ENCODE peak calls at places on chromosomes 16 and 17, in four cellular contexts. One of them, this sample, is unnamed.

GRCh38 chr17:67842648-67843047 is 17.3 kb downstream of the BPTF start:
- DNase-seq in A549: no peak
- DNase-seq in GM12878: no peak
- DNase-seq in AG10803: no peak
- DNase-seq in this sample: no peak

GRCh38 chr17:46044286-46044928 is 45.4 kb downstream of the STH start:
- DNase-seq in AG10803: peak
- DNase-seq in A549: peak
- DNase-seq in GM12878: no peak
- DNase-seq in this sample: peak

GRCh38 chr17:42122371-42123303 is at the start of gene HSPB9:
- DNase-seq in A549: no peak
- DNase-seq in AG10803: no peak
- DNase-seq in GM12878: no peak
- DNase-seq in this sample: no peak

GRCh38 chr16:17520567-17520966 is 49.8 kb upstream of the XYLT1 start:
- DNase-seq in AG10803: peak
- DNase-seq in GM12878: no peak
- DNase-seq in A549: no peak
- DNase-seq in this sample: no peak

GRCh38 chr17:37576281-37576680 is 32.9 kb downstream of the SYNRG start:
- DNase-seq in AG10803: no peak
- DNase-seq in GM12878: no peak
- DNase-seq in A549: no peak
- DNase-seq in this sample: no peak

GRCh38 chr17:80432961-80433550 is 18.1 kb downstream of the ENDOV start:
- DNase-seq in GM12878: no peak
- DNase-seq in AG10803: no peak
- DNase-seq in A549: no peak
- DNase-seq in this sample: no peak

GRCh38 chr16:84844049-84844350 is 24.2 kb downstream of the CRISPLD2 start:
- DNase-seq in GM12878: no peak
- DNase-seq in AG10803: peak
- DNase-seq in A549: no peak
- DNase-seq in this sample: no peak

GRCh38 chr16:81478876-81479496 is 34.4 kb downstream of the CMIP start:
- DNase-seq in AG10803: no peak
- DNase-seq in A549: no peak
- DNase-seq in GM12878: peak
- DNase-seq in this sample: peak

GRCh38 chr17:42485680-42486079 is 27.0 kb downstream of the ATP6V0A1 start:
- DNase-seq in A549: no peak
- DNase-seq in AG10803: peak
- DNase-seq in GM12878: no peak
- DNase-seq in this sample: no peak

GRCh38 chr17:27413295-27413694 is 43.0 kb upstream of the KSR1 start:
- DNase-seq in A549: no peak
- DNase-seq in AG10803: no peak
- DNase-seq in GM12878: no peak
- DNase-seq in this sample: no peak

GRCh38 chr16:23949630-23950290 is 114.0 kb downstream of the PRKCB start:
- DNase-seq in A549: no peak
- DNase-seq in GM12878: peak
- DNase-seq in AG10803: no peak
- DNase-seq in this sample: peak

GRCh38 chr16:59148756-59149155 is 414.6 kb upstream of the GOT2 start:
- DNase-seq in GM12878: no peak
- DNase-seq in AG10803: peak
- DNase-seq in A549: no peak
- DNase-seq in this sample: no peak

GRCh38 chr17:83133302-83134121 is 54.1 kb downstream of the METRNL start:
- DNase-seq in A549: no peak
- DNase-seq in GM12878: no peak
- DNase-seq in AG10803: no peak
- DNase-seq in this sample: no peak

GRCh38 chr16:47019563-47019962 is 46.1 kb upstream of the DNAJA2 start:
- DNase-seq in AG10803: no peak
- DNase-seq in GM12878: no peak
- DNase-seq in A549: no peak
- DNase-seq in this sample: no peak

GRCh38 chr16:646679-647172 is 2.4 kb upstream of the WDR90 start:
- DNase-seq in AG10803: no peak
- DNase-seq in GM12878: no peak
- DNase-seq in A549: no peak
- DNase-seq in this sample: no peak

GRCh38 chr17:79907217-79907715 is 68.0 kb upstream of the CBX4 start:
- DNase-seq in AG10803: no peak
- DNase-seq in A549: no peak
- DNase-seq in GM12878: no peak
- DNase-seq in this sample: no peak

GRCh38 chr17:81991684-81992513 is 14.5 kb downstream of the ASPSCR1 start:
- DNase-seq in GM12878: no peak
- DNase-seq in A549: no peak
- DNase-seq in AG10803: peak
- DNase-seq in this sample: no peak

GRCh38 chr17:12620200-12620720 is 45.4 kb upstream of the MYOCD start:
- DNase-seq in GM12878: no peak
- DNase-seq in A549: no peak
- DNase-seq in AG10803: no peak
- DNase-seq in this sample: no peak

GRCh38 chr16:14456793-14457481 is 173.1 kb downstream of the PARN start:
- DNase-seq in AG10803: no peak
- DNase-seq in A549: no peak
- DNase-seq in GM12878: no peak
- DNase-seq in this sample: no peak

GRCh38 chr16:81366316-81366932 is 51.7 kb downstream of the GAN start:
- DNase-seq in A549: peak
- DNase-seq in AG10803: peak
- DNase-seq in GM12878: peak
- DNase-seq in this sample: no peak

GRCh38 chr17:3800362-3801042 is 486 bp downstream of the ITGAE start:
- DNase-seq in A549: no peak
- DNase-seq in AG10803: no peak
- DNase-seq in GM12878: no peak
- DNase-seq in this sample: no peak

GRCh38 chr16:65704866-65705265 is 583.0 kb upstream of the CDH11 start:
- DNase-seq in A549: no peak
- DNase-seq in AG10803: no peak
- DNase-seq in GM12878: no peak
- DNase-seq in this sample: no peak

GRCh38 chr17:337453-337852 is 15.2 kb downstream of the RPH3AL start:
- DNase-seq in GM12878: no peak
- DNase-seq in A549: no peak
- DNase-seq in AG10803: no peak
- DNase-seq in this sample: no peak

GRCh38 chr16:35561346-35561745 is 2101.9 kb downstream of the TP53TG3F start:
- DNase-seq in GM12878: no peak
- DNase-seq in A549: no peak
- DNase-seq in AG10803: no peak
- DNase-seq in this sample: no peak

DNA sequence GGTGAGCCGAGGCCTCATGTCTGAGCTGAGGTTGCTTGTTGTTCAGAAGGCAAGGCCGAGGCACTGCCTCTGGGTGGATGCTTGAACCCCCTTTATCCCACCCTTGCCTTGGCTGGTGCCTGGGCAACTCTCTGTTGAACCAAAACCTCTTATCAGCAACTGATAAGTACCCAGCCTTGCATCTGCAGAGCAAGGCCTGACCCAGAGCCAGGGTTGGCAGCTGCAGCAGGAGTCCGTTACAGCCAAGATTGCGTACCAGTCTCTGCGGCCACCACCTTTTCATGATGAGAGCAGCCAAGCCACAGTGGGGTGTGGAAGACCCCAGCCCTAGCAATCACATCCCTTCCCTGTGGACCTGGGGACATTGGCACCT is 118.3 kb downstream of the RAB11FIP4 start:
- DNase-seq in AG10803: no peak
- DNase-seq in A549: no peak
- DNase-seq in GM12878: no peak
- DNase-seq in this sample: no peak
- H3K4me3 ChIP-seq in AG10803: no peak
- H3K4me3 ChIP-seq in A549: no peak
- H3K4me3 ChIP-seq in GM12878: peak
- H3K4me3 ChIP-seq in this sample: no peak

GRCh38 chr16:49378816-49379215 is 5.2 kb downstream of the C16orf78 start:
- DNase-seq in GM12878: no peak
- DNase-seq in AG10803: no peak
- DNase-seq in A549: no peak
- DNase-seq in this sample: no peak

GRCh38 chr16:49377196-49377755 is 3.7 kb downstream of the C16orf78 start:
- DNase-seq in A549: no peak
- DNase-seq in AG10803: no peak
- DNase-seq in GM12878: no peak
- DNase-seq in this sample: no peak

GRCh38 chr16:49378238-49378637 is 4.6 kb downstream of the C16orf78 start:
- DNase-seq in GM12878: no peak
- DNase-seq in A549: no peak
- DNase-seq in AG10803: no peak
- DNase-seq in this sample: no peak

GRCh38 chr16:49382916-49383315 is 9.3 kb downstream of the C16orf78 start:
- DNase-seq in AG10803: no peak
- DNase-seq in GM12878: no peak
- DNase-seq in A549: no peak
- DNase-seq in this sample: no peak
- TF ChIP-seq CTCF in AG10803: no peak
- TF ChIP-seq CTCF in GM12878: peak
- TF ChIP-seq CTCF in A549: no peak
- TF ChIP-seq CTCF in this sample: peak

DNA sequence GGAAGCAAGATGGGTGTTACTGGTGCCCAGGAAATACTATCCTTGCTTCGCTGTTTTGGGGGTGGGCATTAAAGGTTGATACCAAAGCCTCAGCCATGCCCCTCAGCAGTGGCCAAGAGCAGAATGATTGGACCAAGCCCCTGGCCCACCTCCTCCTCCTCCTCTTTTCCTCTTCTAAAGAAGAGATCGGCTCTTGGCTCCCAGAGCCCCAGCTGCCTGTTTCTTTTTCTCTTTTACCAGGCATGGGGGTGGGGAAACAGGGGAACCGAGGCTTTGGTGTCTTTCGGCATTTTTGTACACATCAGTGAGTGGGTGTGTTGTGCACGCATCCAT is 5.8 kb downstream of the THRA start:
- DNase-seq in AG10803: no peak
- DNase-seq in A549: no peak
- DNase-seq in GM12878: no peak
- DNase-seq in this sample: no peak
- H3K4me3 ChIP-seq in AG10803: peak
- H3K4me3 ChIP-seq in A549: peak
- H3K4me3 ChIP-seq in GM12878: no peak
- H3K4me3 ChIP-seq in this sample: peak

GRCh38 chr16:19014456-19014855 is 30.7 kb downstream of the TMC7 start:
- DNase-seq in AG10803: peak
- DNase-seq in GM12878: no peak
- DNase-seq in A549: no peak
- DNase-seq in this sample: no peak
- TF ChIP-seq CTCF in AG10803: no peak
- TF ChIP-seq CTCF in GM12878: no peak
- TF ChIP-seq CTCF in A549: peak
- TF ChIP-seq CTCF in this sample: no peak

DNA sequence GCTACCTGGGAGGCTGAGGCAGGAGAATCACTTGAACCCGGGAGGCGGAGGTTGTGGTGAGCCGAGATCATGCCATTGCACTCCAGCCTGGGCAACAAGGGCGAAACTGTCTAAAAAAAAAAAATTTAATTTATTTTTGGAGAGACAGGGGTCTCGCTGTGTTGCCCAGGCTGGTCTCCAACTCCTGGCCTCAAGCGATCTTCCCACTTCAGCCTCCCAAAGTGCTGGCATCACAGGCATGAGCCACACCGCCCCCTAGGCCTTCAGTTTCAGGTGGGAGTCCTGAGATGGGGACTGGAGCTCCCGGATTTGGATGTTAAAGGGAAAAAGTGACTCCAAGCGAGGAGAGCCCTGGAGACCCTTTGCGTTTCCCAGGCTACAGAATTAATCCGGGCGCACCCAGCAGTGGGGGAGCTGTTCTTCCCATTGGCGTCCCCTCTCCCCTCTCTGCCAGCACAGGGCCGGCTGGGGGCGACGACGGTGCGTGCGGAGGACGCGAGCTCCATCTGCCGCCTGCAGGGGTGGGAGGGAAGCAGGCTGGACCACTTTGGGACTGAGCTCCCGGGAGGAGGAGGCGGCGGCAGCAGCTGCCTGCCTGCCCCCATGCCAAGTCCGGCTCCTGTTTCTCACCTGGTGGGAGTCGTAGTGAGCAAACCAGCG is 49.3 kb upstream of the USP7 start:
- DNase-seq in AG10803: no peak
- DNase-seq in A549: no peak
- DNase-seq in GM12878: no peak
- DNase-seq in this sample: no peak
- H3K4me3 ChIP-seq in AG10803: no peak
- H3K4me3 ChIP-seq in A549: no peak
- H3K4me3 ChIP-seq in GM12878: no peak
- H3K4me3 ChIP-seq in this sample: no peak

DNA sequence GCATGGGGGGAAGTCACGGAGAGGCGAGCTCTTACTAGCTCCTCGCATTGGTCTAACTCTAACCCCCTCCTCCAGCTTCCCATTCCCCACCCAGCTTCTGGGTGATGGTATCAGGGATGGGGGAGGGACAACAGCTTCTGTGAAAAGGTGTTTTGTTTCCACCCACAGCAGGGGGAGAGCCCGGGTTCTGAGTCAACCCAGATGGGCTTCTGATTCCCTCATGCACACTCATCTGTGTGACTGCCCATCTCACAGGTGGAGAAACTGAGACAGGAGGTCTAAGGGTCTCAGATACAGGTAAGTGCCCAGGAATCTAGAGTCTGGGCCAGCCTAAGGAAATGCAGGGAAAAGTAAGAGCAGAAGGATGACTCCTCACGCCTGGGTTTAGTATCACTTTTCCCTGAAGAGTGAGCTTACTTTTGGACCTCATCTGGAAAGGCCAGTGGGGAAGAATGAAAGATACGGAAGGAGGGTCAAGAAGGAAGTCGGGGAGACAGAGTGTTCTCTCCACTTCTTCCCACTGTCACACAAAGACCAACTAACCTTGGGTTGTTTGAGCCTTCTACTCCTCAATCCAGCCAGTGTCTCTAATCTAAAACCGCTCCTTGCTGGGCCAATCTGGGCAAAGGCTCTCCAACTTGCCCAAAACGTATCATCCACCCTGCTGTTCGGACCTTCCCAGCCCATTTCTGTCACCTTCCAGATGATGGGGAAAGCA is 3.1 kb upstream of the TLCD2 start:
- DNase-seq in GM12878: no peak
- DNase-seq in A549: no peak
- DNase-seq in AG10803: no peak
- DNase-seq in this sample: no peak
- TF ChIP-seq CTCF in GM12878: no peak
- TF ChIP-seq CTCF in A549: no peak
- TF ChIP-seq CTCF in AG10803: no peak
- TF ChIP-seq CTCF in this sample: no peak

GRCh38 chr17:21376585-21376834 is 353 bp downstream of the KCNJ12 start:
- DNase-seq in AG10803: no peak
- DNase-seq in A549: no peak
- DNase-seq in GM12878: no peak
- DNase-seq in this sample: no peak
- H3K4me3 ChIP-seq in AG10803: peak
- H3K4me3 ChIP-seq in A549: peak
- H3K4me3 ChIP-seq in GM12878: no peak
- H3K4me3 ChIP-seq in this sample: no peak

GRCh38 chr16:77437859-77438258 is 3.0 kb upstream of the ADAMTS18 start:
- DNase-seq in AG10803: peak
- DNase-seq in GM12878: no peak
- DNase-seq in A549: no peak
- DNase-seq in this sample: no peak
- TF ChIP-seq CTCF in AG10803: peak
- TF ChIP-seq CTCF in GM12878: peak
- TF ChIP-seq CTCF in A549: peak
- TF ChIP-seq CTCF in this sample: no peak